ENCODE peak calls at places on chromosomes 11 and 22, in ten cellular contexts. H, S, E, A, Y, W, K, R, C and P are unnamed samples.

GRCh38 chr11:67504023-67504949 is 877 bp downstream of the PITPNM1 start:
- DNase-seq in R (peak; percentile 33), H (no peak), W (peak; percentile 48), Y (peak; percentile 13), S (peak; percentile 34), K (peak; percentile 29), C (peak; percentile 3), A (no peak), E (no peak), P (no peak)

GRCh38 chr22:49768511-49768910 is 59.2 kb downstream of the BRD1 start:
- DNase-seq in K (no peak), C (no peak), R (no peak), Y (no peak), A (no peak), E (no peak), W (no peak), H (no peak), S (no peak), P (no peak)

GRCh38 chr22:47793304-47794101 is 1031.1 kb downstream of the TBC1D22A start:
- DNase-seq in H (no peak), K (no peak), A (no peak), Y (no peak), R (no peak), S (no peak), W (no peak), C (no peak), E (no peak), P (no peak)

GRCh38 chr22:42630901-42631602 is 9.3 kb downstream of the ATP5MGL start:
- DNase-seq in C (no peak), A (no peak), K (peak; percentile 41), W (no peak), S (no peak), R (no peak), Y (no peak), E (no peak), H (no peak), P (no peak)

GRCh38 chr11:107591446-107592236 is 694 bp downstream of the ELMOD1 start:
- DNase-seq in C (no peak), A (no peak), K (peak; percentile 43), S (no peak), H (no peak), Y (peak; percentile 60), W (no peak), R (peak; percentile 32), E (no peak), P (no peak)

GRCh38 chr22:49212002-49212401 is 615.7 kb downstream of the BRD1 start:
- DNase-seq in K (no peak), S (no peak), W (no peak), A (no peak), E (no peak), Y (no peak), H (no peak), R (no peak), C (no peak), P (no peak)

GRCh38 chr11:112558691-112559090 is 298.0 kb upstream of the PLET1 start:
- DNase-seq in S (no peak), H (no peak), A (no peak), C (no peak), E (no peak), Y (no peak), K (peak; percentile 82), R (no peak), W (no peak), P (no peak)

GRCh38 chr22:28923826-28924732 is 40.7 kb downstream of the ZNRF3 start:
- DNase-seq in E (no peak), R (no peak), W (no peak), Y (no peak), S (peak; percentile 84), A (no peak), H (no peak), C (no peak), K (no peak), P (no peak)

GRCh38 chr22:39750759-39751158 is 142.8 kb downstream of the ENTHD1 start:
- DNase-seq in W (no peak), S (no peak), Y (no peak), A (no peak), K (no peak), R (no peak), C (no peak), E (no peak), H (no peak), P (no peak)

GRCh38 chr11:87281496-87281895 is 243.8 kb downstream of the TMEM135 start:
- DNase-seq in E (no peak), W (no peak), R (no peak), H (peak; percentile 38), A (no peak), C (no peak), K (peak; percentile 91), S (peak; percentile 13), Y (peak; percentile 52), P (no peak)

GRCh38 chr22:32044913-32045312 is 1.9 kb downstream of the SLC5A1 start:
- DNase-seq in S (peak; percentile 21), R (no peak), K (no peak), Y (peak; percentile 2), E (no peak), W (no peak), H (peak; percentile 11), A (no peak), C (no peak), P (no peak)

GRCh38 chr22:39690901-39691620 is 120.5 kb downstream of the CACNA1I start:
- DNase-seq in H (no peak), C (no peak), W (no peak), K (peak; percentile 3), A (no peak), Y (no peak), S (no peak), E (no peak), R (no peak), P (no peak)

GRCh38 chr11:85826096-85826855 is 15.3 kb upstream of the SYTL2 start:
- DNase-seq in Y (peak; percentile 83), C (no peak), W (no peak), H (peak; percentile 15), A (no peak), S (no peak), R (no peak), K (peak; percentile 38), E (no peak), P (no peak)

GRCh38 chr11:128448487-128448886 is 138.9 kb downstream of the ETS1 start:
- DNase-seq in K (peak; percentile 89), Y (no peak), C (no peak), R (no peak), H (no peak), A (no peak), E (no peak), W (no peak), S (peak; percentile 91), P (no peak)

GRCh38 chr11:104122008-104122635 is 41.8 kb downstream of the PDGFD start:
- DNase-seq in A (no peak), H (no peak), E (no peak), R (no peak), K (no peak), C (peak; percentile 48), Y (no peak), S (peak; percentile 8), W (peak; percentile 47), P (no peak)

GRCh38 chr11:77101043-77101537 is 1.6 kb upstream of the OMP start:
- DNase-seq in E (no peak), R (no peak), W (peak; percentile 32), Y (peak; percentile 30), H (no peak), C (no peak), K (peak; percentile 48), A (no peak), S (no peak), P (no peak)

GRCh38 chr11:121352301-121352891 is 59.8 kb downstream of the SC5D start:
- DNase-seq in R (no peak), K (no peak), E (no peak), S (no peak), C (peak; percentile 25), H (no peak), A (no peak), W (no peak), Y (no peak), P (no peak)

GRCh38 chr11:125226701-125227100 is 62.1 kb downstream of the PKNOX2 start:
- DNase-seq in S (no peak), K (no peak), C (no peak), R (no peak), E (no peak), Y (no peak), H (no peak), A (no peak), W (no peak), P (no peak)

GRCh38 chr11:125141686-125142535 is 22.6 kb upstream of the PKNOX2 start:
- DNase-seq in S (peak; percentile 17), W (no peak), E (no peak), R (peak; percentile 60), K (peak; percentile 8), C (no peak), Y (peak; percentile 46), H (peak; percentile 21), A (no peak), P (no peak)

GRCh38 chr11:71447791-71448256 is 369 bp downstream of the DHCR7 start:
- DNase-seq in E (no peak), Y (peak; percentile 52), S (no peak), W (no peak), A (no peak), C (no peak), K (no peak), R (peak; percentile 31), H (no peak), P (no peak)

GRCh38 chr11:128367573-128367972 is 219.8 kb downstream of the ETS1 start:
- DNase-seq in S (no peak), R (no peak), K (no peak), E (no peak), Y (no peak), H (no peak), A (no peak), C (no peak), W (no peak), P (no peak)

GRCh38 chr11:3049430-3050243 is 7.6 kb downstream of the CARS1 start:
- DNase-seq in Y (peak; percentile 99), K (peak; percentile 98), A (peak; percentile 25), C (no peak), H (peak; percentile 39), E (peak; percentile 78), S (peak; percentile 81), W (no peak), R (no peak), P (peak; percentile 91)

GRCh38 chr22:44664149-44664548 is 37.9 kb upstream of the PRR5 start:
- DNase-seq in A (no peak), K (peak; percentile 72), H (no peak), W (no peak), S (peak; percentile 72), Y (peak; percentile 35), C (no peak), R (peak; percentile 31), E (no peak), P (no peak)

GRCh38 chr22:49366437-49366836 is 461.2 kb downstream of the BRD1 start:
- DNase-seq in R (no peak), K (no peak), Y (no peak), W (no peak), H (no peak), E (no peak), C (no peak), A (no peak), S (no peak), P (no peak)

GRCh38 chr22:20610243-20610686 is 102.9 kb downstream of the MED15 start:
- DNase-seq in E (no peak), A (no peak), H (no peak), R (no peak), C (no peak), W (no peak), K (no peak), Y (peak; percentile 49), S (no peak), P (no peak)

GRCh38 chr11:2519879-2520735 is 75.3 kb downstream of the KCNQ1 start:
- DNase-seq in A (no peak), C (no peak), W (no peak), Y (no peak), S (no peak), R (no peak), K (no peak), E (no peak), H (no peak), P (no peak)

GRCh38 chr11:108559904-108560303 is 33.7 kb downstream of the EXPH5 start:
- DNase-seq in S (no peak), Y (peak; percentile 34), R (no peak), H (no peak), W (no peak), C (no peak), E (peak; percentile 78), A (no peak), K (peak; percentile 89), P (peak; percentile 99)

GRCh38 chr22:47417699-47418098 is 655.2 kb downstream of the TBC1D22A start:
- DNase-seq in S (no peak), Y (no peak), K (no peak), W (no peak), H (no peak), C (no peak), E (no peak), A (no peak), R (no peak), P (no peak)